ENCODE peak calls at places on chromosomes 16 and 17, in eight cellular contexts. Y is neuronal stem cell, O is right cardiac atrium, G is left ventricle myocardium inferior, P is tibial artery, U is AG04450, K is H9, R is hepatocyte. J is an unnamed sample.

GRCh38 chr17:72358465-72358864 is 237.6 kb downstream of the SOX9 start:
- DNase-seq in U (peak; percentile 66), P (no peak), K (no peak), Y (no peak), G (no peak), O (no peak), R (no peak), J (no peak)

GRCh38 chr16:66278604-66279262 is 87.8 kb upstream of the CDH5 start:
- DNase-seq in U (no peak), R (no peak), O (no peak), Y (no peak), K (peak; percentile 49), G (no peak), P (no peak), J (no peak)

GRCh38 chr17:55454906-55455474 is 33.4 kb upstream of the MMD start:
- DNase-seq in O (no peak), R (peak; percentile 40), K (no peak), U (peak; percentile 90), P (no peak), G (no peak), Y (no peak), J (no peak)

GRCh38 chr16:4714996-4715395 is 19.1 kb downstream of the ANKS3 start:
- DNase-seq in U (no peak), K (no peak), R (no peak), P (no peak), G (no peak), O (no peak), Y (no peak), J (no peak)

GRCh38 chr17:42247734-42248133 is 28.5 kb downstream of the STAT5B start:
- DNase-seq in Y (no peak), K (no peak), R (peak; percentile 35), O (no peak), P (no peak), U (peak; percentile 41), G (no peak), J (no peak)

GRCh38 chr16:58533751-58534470 is 18.6 kb downstream of the SETD6 start:
- DNase-seq in U (no peak), R (peak; percentile 11), Y (no peak), G (peak; percentile 44), O (no peak), K (no peak), P (no peak), J (no peak)

GRCh38 chr16:19843371-19843770 is 41.3 kb downstream of the GPRC5B start:
- DNase-seq in O (no peak), K (no peak), P (no peak), U (no peak), G (no peak), Y (no peak), R (peak; percentile 29), J (no peak)

GRCh38 chr17:34420254-34420766 is 57.3 kb upstream of the CCL1 start:
- DNase-seq in Y (peak; percentile 71), K (peak; percentile 88), U (peak; percentile 8), P (peak; percentile 59), R (peak; percentile 78), O (peak; percentile 73), G (peak; percentile 43), J (peak; percentile 66)

GRCh38 chr17:58270476-58271290 is 10.1 kb downstream of the MPO start:
- DNase-seq in P (no peak), R (no peak), Y (no peak), K (peak; percentile 67), G (no peak), O (no peak), U (no peak), J (no peak)

GRCh38 chr17:59650642-59651041 is 30.9 kb downstream of the CLTC start:
- DNase-seq in G (no peak), O (no peak), P (no peak), R (no peak), U (no peak), K (no peak), Y (no peak), J (no peak)

GRCh38 chr17:8766731-8767130 is 8.4 kb upstream of the SPDYE4 start:
- DNase-seq in K (no peak), P (no peak), U (no peak), O (no peak), Y (no peak), R (no peak), G (no peak), J (no peak)

GRCh38 chr16:84600343-84601229 is 17.3 kb downstream of the COTL1 start:
- DNase-seq in R (no peak), G (no peak), Y (no peak), K (no peak), O (no peak), P (no peak), U (no peak), J (no peak)

GRCh38 chr16:84604477-84605013 is 13.3 kb downstream of the COTL1 start:
- DNase-seq in K (no peak), R (no peak), P (no peak), G (no peak), Y (no peak), O (no peak), U (no peak), J (no peak)

GRCh38 chr16:84605339-84605848 is 12.5 kb downstream of the COTL1 start:
- DNase-seq in R (no peak), Y (no peak), K (no peak), O (no peak), G (no peak), U (no peak), P (no peak), J (no peak)

GRCh38 chr16:84606081-84606875 is 11.6 kb downstream of the COTL1 start:
- DNase-seq in G (no peak), O (no peak), Y (no peak), K (no peak), R (no peak), U (no peak), P (no peak), J (no peak)

GRCh38 chr16:84603115-84603816 is 14.6 kb downstream of the COTL1 start:
- DNase-seq in O (peak; percentile 92), U (peak; percentile 89), P (peak; percentile 96), K (no peak), G (peak; percentile 76), R (peak; percentile 61), Y (no peak), J (peak; percentile 60)
- H3K27ac ChIP-seq in O (peak overlapping the region; percentile 46), U (peak overlapping the region; percentile 98), P (peak overlapping the region; percentile 51), K (no peak overlapping the region), G (peak overlapping the region; percentile 48), R (peak overlapping the region; percentile 66), Y (no peak overlapping the region), J (peak overlapping the region; percentile 78)

GRCh38 chr16:10405386-10405939 is 19.6 kb downstream of the ATF7IP2 start:
- DNase-seq in O (no peak), U (no peak), K (no peak), R (no peak), Y (no peak), G (no peak), P (no peak), J (no peak)

GRCh38 chr16:10408824-10409381 is 23.0 kb downstream of the ATF7IP2 start:
- DNase-seq in P (no peak), Y (no peak), O (no peak), U (no peak), K (no peak), R (no peak), G (no peak), J (no peak)

DNA sequence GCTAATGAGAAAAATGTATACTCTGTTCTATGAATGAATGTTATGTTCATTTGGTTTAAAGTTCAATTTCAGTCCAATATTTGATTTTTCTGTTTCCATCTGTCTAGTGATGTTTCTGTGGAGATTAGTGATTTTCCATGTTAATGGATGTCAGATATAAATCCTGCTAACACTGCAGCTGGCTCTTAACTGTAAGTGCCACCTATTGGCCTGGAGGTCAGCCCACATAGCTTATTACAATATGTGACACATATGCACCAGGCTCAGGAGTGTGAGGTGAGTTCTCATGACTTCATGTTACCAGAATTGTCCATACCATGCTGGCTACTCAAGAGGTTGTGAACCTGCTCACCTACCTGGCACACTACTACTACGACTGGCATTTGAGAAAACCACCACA is 17.1 kb downstream of the ATF7IP2 start:
- DNase-seq in U (no peak), Y (no peak), R (no peak), K (no peak), P (no peak), G (no peak), O (no peak), J (no peak)
- H3K9me3 ChIP-seq in U (no peaks in the 10 kb centered on the region), Y (peaks cover 8% of the 10 kb centered on the region), R (no peaks in the 10 kb centered on the region), K (peaks cover under 1% of the 10 kb centered on the region), P (no peaks in the 10 kb centered on the region), G (peaks cover 29% of the 10 kb centered on the region), O (no peaks in the 10 kb centered on the region), J (no peaks in the 10 kb centered on the region)

GRCh38 chr16:88865310-88865709 is 1.1 kb downstream of the PABPN1L start:
- DNase-seq in K (no peak), P (no peak), U (no peak), O (no peak), Y (no peak), G (no peak), R (no peak), J (no peak)

GRCh38 chr16:88864099-88864498 is 2.4 kb downstream of the PABPN1L start:
- DNase-seq in R (no peak), G (no peak), P (no peak), Y (no peak), O (no peak), U (no peak), K (no peak), J (no peak)

GRCh38 chr16:88866151-88866920 is at the start of gene PABPN1L:
- DNase-seq in G (no peak), U (no peak), R (no peak), P (no peak), Y (no peak), O (no peak), K (no peak), J (no peak)

GRCh38 chr16:88864521-88864920 is 1.9 kb downstream of the PABPN1L start:
- DNase-seq in O (no peak), G (no peak), Y (no peak), P (no peak), R (no peak), K (no peak), U (no peak), J (no peak)

DNA sequence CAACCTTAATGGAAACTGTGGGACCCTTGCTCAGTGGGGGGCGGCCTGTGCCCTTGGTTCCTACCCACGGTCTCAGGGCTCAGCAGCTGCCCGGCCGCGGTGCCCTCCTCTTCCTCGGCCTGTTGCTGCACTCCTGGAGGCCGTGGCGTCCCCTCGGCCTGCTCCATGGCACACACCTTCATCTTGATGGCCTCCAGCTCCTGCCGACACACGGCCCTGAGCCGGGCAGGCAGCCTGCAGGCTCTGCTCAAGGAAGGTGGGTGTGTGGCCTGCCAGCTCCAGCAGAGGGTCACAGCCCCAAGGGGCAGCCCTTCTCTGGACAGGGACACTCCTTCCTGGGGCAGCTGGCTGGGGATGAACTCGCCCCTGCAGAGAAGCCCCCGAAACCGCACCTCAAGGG is 718 bp downstream of the PABPN1L start:
- DNase-seq in R (no peak), P (no peak), O (no peak), G (no peak), K (no peak), U (no peak), Y (no peak), J (no peak)
- H3K27ac ChIP-seq in R (no peak overlapping the region), P (no peak overlapping the region), O (no peak overlapping the region), G (no peak overlapping the region), K (no peak overlapping the region), U (no peak overlapping the region), Y (no peak overlapping the region), J (no peak overlapping the region)

DNA sequence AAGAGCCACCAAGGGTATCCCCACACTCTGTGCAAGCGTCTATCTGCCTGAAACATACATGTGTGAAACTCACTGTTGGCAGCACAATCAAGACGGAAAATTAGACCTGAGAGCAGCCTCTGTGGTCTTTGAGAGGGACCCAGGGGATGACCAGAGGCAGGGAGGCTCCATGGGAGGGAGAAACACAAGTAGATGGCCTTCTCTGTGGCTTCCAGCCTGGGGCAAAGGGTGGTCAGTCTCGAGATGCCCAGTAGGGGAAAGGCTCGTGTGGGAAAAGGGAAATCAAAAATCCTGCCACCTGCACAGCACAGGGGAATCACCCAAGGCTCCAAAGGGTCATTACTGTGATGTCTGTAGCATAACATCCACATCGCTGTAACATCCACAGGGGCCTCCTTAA is 823.3 kb downstream of the KCNJ18 start:
- DNase-seq in Y (no peak), O (no peak), U (no peak), R (no peak), K (no peak), G (no peak), P (no peak), J (no peak)
- H3K9me3 ChIP-seq in Y (peaks cover 40% of the 10 kb centered on the region), O (no peaks in the 10 kb centered on the region), U (peaks cover 56% of the 10 kb centered on the region), R (no peaks in the 10 kb centered on the region), K (peaks cover 60% of the 10 kb centered on the region), G (peaks cover 8% of the 10 kb centered on the region), P (no peaks in the 10 kb centered on the region), J (no peaks in the 10 kb centered on the region)

J was measured in colonic mucosa.